ENCODE peak calls at places on chromosome 15, in eight cellular contexts. G, S, J, O, X, K, A and E are unnamed samples.
A peak's percentile ranks its signal among the peaks of the same experiment; 100 is the strongest.

GRCh38 chr15:80619677-80620076 is 75.4 kb upstream of the ABHD17C start:
- DNase-seq in A (no peak), O (no peak), S (no peak), G (no peak), J (no peak), X (peak; percentile 8), K (no peak), E (no peak)

GRCh38 chr15:55909036-55909811 is 84.2 kb downstream of the NEDD4 start:
- DNase-seq in J (no peak), X (no peak), A (no peak), O (no peak), K (no peak), S (no peak), G (no peak), E (no peak)

GRCh38 chr15:101264911-101265641 is 12.2 kb downstream of the SELENOS start:
- DNase-seq in K (peak; percentile 35), G (no peak), O (no peak), S (no peak), J (no peak), A (no peak), X (no peak), E (no peak)

GRCh38 chr15:42053010-42053409 is 32.2 kb upstream of the PLA2G4E start:
- DNase-seq in S (no peak), A (no peak), K (no peak), X (no peak), J (no peak), O (no peak), G (no peak), E (no peak)

GRCh38 chr15:71543413-71543812 is 266.9 kb upstream of the NR2E3 start:
- DNase-seq in K (no peak), S (no peak), G (no peak), O (no peak), J (no peak), X (no peak), A (no peak), E (no peak)

GRCh38 chr15:56736881-56737707 is 3.8 kb upstream of the ZNF280D start:
- DNase-seq in S (no peak), A (no peak), X (no peak), J (no peak), G (peak; percentile 35), O (no peak), K (no peak), E (no peak)

GRCh38 chr15:25883860-25884259 is 20.7 kb upstream of the ATP10A start:
- DNase-seq in K (no peak), X (no peak), A (no peak), O (no peak), S (no peak), J (no peak), G (no peak), E (no peak)

GRCh38 chr15:26844901-26845300 is 22.0 kb upstream of the GABRA5 start:
- DNase-seq in S (no peak), A (no peak), G (no peak), K (no peak), O (no peak), X (no peak), J (no peak), E (no peak)

GRCh38 chr15:72998226-72998625 is 54.0 kb upstream of the NEO1 start:
- DNase-seq in K (no peak), X (no peak), A (no peak), S (no peak), G (no peak), O (no peak), J (no peak), E (no peak)

GRCh38 chr15:67130166-67130565 is 64.8 kb downstream of the SMAD3 start:
- DNase-seq in O (no peak), K (no peak), G (no peak), S (no peak), A (no peak), X (no peak), J (no peak), E (no peak)

GRCh38 chr15:74787251-74788041 is 5.6 kb downstream of the CSK start:
- DNase-seq in K (peak; percentile 88), O (peak; percentile 90), J (peak; percentile 92), A (peak; percentile 39), S (no peak), G (peak; percentile 46), X (no peak), E (peak; percentile 84)

GRCh38 chr15:40306371-40306770 is 1.4 kb downstream of the PLCB2 start:
- DNase-seq in A (no peak), O (no peak), X (no peak), S (no peak), G (no peak), K (no peak), J (no peak), E (no peak)

GRCh38 chr15:71730277-71731144 is 79.8 kb upstream of the NR2E3 start:
- DNase-seq in J (peak; percentile 12), G (peak; percentile 36), A (peak; percentile 68), X (peak; percentile 33), S (peak; percentile 56), O (no peak), K (peak; percentile 44), E (no peak)

GRCh38 chr15:101347454-101347853 is 52.4 kb upstream of the SNRPA1 start:
- DNase-seq in X (no peak), K (no peak), S (no peak), J (no peak), G (no peak), A (no peak), O (no peak), E (no peak)

GRCh38 chr15:40244961-40245523 is 6.2 kb downstream of the PAK6 start:
- DNase-seq in K (peak; percentile 5), J (no peak), A (no peak), S (no peak), X (no peak), G (no peak), O (no peak), E (no peak)

GRCh38 chr15:29920515-29920914 is 98.2 kb upstream of the TJP1 start:
- DNase-seq in K (no peak), A (no peak), G (no peak), J (no peak), O (no peak), S (no peak), X (no peak), E (no peak)

GRCh38 chr15:101112336-101113113 is 139.3 kb downstream of the CHSY1 start:
- DNase-seq in J (no peak), S (no peak), X (no peak), A (no peak), G (no peak), O (no peak), K (no peak), E (no peak)

GRCh38 chr15:58454950-58455401 is 23.2 kb downstream of the LIPC start:
- DNase-seq in X (peak; percentile 71), K (no peak), J (no peak), A (no peak), S (peak; percentile 58), O (no peak), G (no peak), E (no peak)

GRCh38 chr15:38487383-38487782 is 33.5 kb downstream of the FAM98B start:
- DNase-seq in J (no peak), K (no peak), A (no peak), X (no peak), S (no peak), G (no peak), O (no peak), E (no peak)

GRCh38 chr15:81182746-81183402 is 13.8 kb upstream of the IL16 start:
- DNase-seq in X (no peak), S (no peak), O (no peak), K (no peak), J (no peak), G (no peak), A (no peak), E (no peak)

GRCh38 chr15:52709172-52709979 is 30.2 kb upstream of the ATOSA start:
- DNase-seq in S (peak; percentile 3), G (no peak), J (no peak), O (no peak), X (no peak), A (no peak), K (peak; percentile 85), E (no peak)

GRCh38 chr15:66224946-66225345 is 28.6 kb downstream of the MEGF11 start:
- DNase-seq in O (no peak), S (peak; percentile 31), X (no peak), G (no peak), J (no peak), K (no peak), A (no peak), E (peak; percentile 54)

GRCh38 chr15:77031376-77032050 is 36.6 kb downstream of the PSTPIP1 start:
- DNase-seq in G (no peak), K (peak; percentile 26), A (no peak), O (peak; percentile 0), J (peak; percentile 45), X (no peak), S (peak; percentile 63), E (peak; percentile 37)

GRCh38 chr15:72034351-72034750 is 83.6 kb downstream of the MYO9A start:
- DNase-seq in K (no peak), G (no peak), O (no peak), X (no peak), J (no peak), A (no peak), S (no peak), E (no peak)

GRCh38 chr15:64067564-64068030 is 21.3 kb upstream of the DAPK2 start:
- DNase-seq in G (peak; percentile 63), A (peak; percentile 49), X (peak; percentile 36), O (peak; percentile 56), J (peak; percentile 68), K (peak; percentile 73), S (peak; percentile 62), E (peak; percentile 60)

GRCh38 chr15:72511536-72511935 is 37.4 kb downstream of the ARIH1 start:
- DNase-seq in J (no peak), O (no peak), K (no peak), X (no peak), G (no peak), A (no peak), S (no peak), E (no peak)

GRCh38 chr15:90062023-90062728 is 40.1 kb downstream of the IDH2 start:
- DNase-seq in S (peak; percentile 98), K (peak; percentile 91), G (no peak), J (no peak), X (peak; percentile 90), O (peak; percentile 45), A (no peak), E (peak; percentile 63)